ENCODE peak calls at places on chromosomes 16 and 17, in four cellular contexts. T is uterus; W is stimulated activated CD4-positive, alpha-beta T cell treated with anti-CD3 and anti-CD28 coated beads, Interleukin-1b, Interleukin-23, amount 100 ng/mL, for 48 hours; O is MV-4-11. V is an unnamed sample.

GRCh38 chr16:57278494-57278893 is 6.0 kb downstream of the PLLP start:
- DNase-seq in O (no peak), T (no peak), W (no peak), V (no peak)

GRCh38 chr17:76156662-76156991 is 15.6 kb upstream of the FOXJ1 start:
- DNase-seq in T (no peak), W (no peak), O (no peak), V (no peak)

GRCh38 chr17:17500999-17501605 is 4.9 kb upstream of the RASD1 start:
- DNase-seq in T (no peak), W (no peak), O (no peak), V (no peak)

GRCh38 chr17:45311406-45311761 is 5.4 kb downstream of the MAP3K14 start:
- DNase-seq in O (no peak), T (no peak), W (no peak), V (no peak)

GRCh38 chr17:53353919-53354351 is 468.8 kb upstream of the KIF2B start:
- DNase-seq in W (no peak), T (no peak), O (no peak), V (no peak)

GRCh38 chr16:11852092-11852809 is 909 bp upstream of the RSL1D1 start:
- DNase-seq in O (no peak), W (no peak), T (no peak), V (no peak)

GRCh38 chr17:56172517-56172982 is 19.3 kb downstream of the ANKFN1 start:
- DNase-seq in O (no peak), W (no peak), T (no peak), V (no peak)

GRCh38 chr16:28513484-28514181 is 7.0 kb upstream of the IL27 start:
- DNase-seq in T (no peak), W (no peak), O (peak), V (no peak)

GRCh38 chr16:80932725-80933124 is 74.0 kb downstream of the CMC2 start:
- DNase-seq in W (no peak), O (no peak), T (peak), V (no peak)

GRCh38 chr17:73237714-73238113 is 24.0 kb downstream of the CPSF4L start:
- DNase-seq in W (no peak), O (no peak), T (no peak), V (no peak)

GRCh38 chr16:8194795-8195194 is 395.5 kb downstream of the TMEM114 start:
- DNase-seq in T (no peak), W (no peak), O (no peak), V (no peak)

GRCh38 chr17:63772801-63773271 is 561 bp downstream of the CCDC47 start:
- DNase-seq in T (no peak), W (no peak), O (no peak), V (no peak)

GRCh38 chr17:83079766-83080616 is 582 bp downstream of the METRNL start:
- DNase-seq in T (no peak), O (no peak), W (no peak), V (no peak)

GRCh38 chr16:76614255-76614654 is 337.1 kb downstream of the CNTNAP4 start:
- DNase-seq in O (no peak), W (no peak), T (no peak), V (no peak)

GRCh38 chr17:12040478-12040877 is 19.8 kb downstream of the MAP2K4 start:
- DNase-seq in O (no peak), W (no peak), T (no peak), V (no peak)

GRCh38 chr17:17151055-17151454 is 55.1 kb downstream of the PLD6 start:
- DNase-seq in T (no peak), O (peak), W (peak), V (no peak)

GRCh38 chr16:67843343-67843765 is 1.2 kb downstream of the THAP11 start:
- DNase-seq in T (no peak), W (no peak), O (no peak), V (no peak)

GRCh38 chr17:61984826-61985225 is 57.0 kb upstream of the INTS2 start:
- DNase-seq in W (no peak), O (no peak), T (no peak), V (no peak)

GRCh38 chr16:66935319-66936011 is at the start of gene CES2:
- DNase-seq in W (no peak), O (no peak), T (no peak), V (no peak)

GRCh38 chr16:25633549-25633948 is 58.2 kb upstream of the HS3ST4 start:
- DNase-seq in T (no peak), W (no peak), O (no peak), V (no peak)

GRCh38 chr17:42748906-42749798 is 4.3 kb upstream of the EZH1 start:
- DNase-seq in O (no peak), T (no peak), W (no peak), V (no peak)

GRCh38 chr17:70408768-70409167 is 239.4 kb downstream of the KCNJ2 start:
- DNase-seq in W (no peak), T (no peak), O (no peak), V (no peak)

GRCh38 chr16:52557236-52557635 is 10.3 kb upstream of the TOX3 start:
- DNase-seq in W (no peak), T (no peak), O (no peak), V (no peak)

GRCh38 chr17:55005520-55005919 is 37.0 kb downstream of the STXBP4 start:
- DNase-seq in T (no peak), O (peak), W (peak), V (no peak)